ENCODE peak calls at places on chromosome 1, in six cellular contexts. One of them, this sample, is unnamed.

GRCh38 chr1:80023366-80023765 is 1016.8 kb upstream of the ADGRL4 start:
- DNase-seq in stomach: no peak
- DNase-seq in heart left ventricle: no peak
- DNase-seq in HCT116: no peak
- DNase-seq in tibial nerve: no peak
- DNase-seq in IMR-90: no peak
- DNase-seq in this sample: no peak

GRCh38 chr1:217402301-217402700 is 228.6 kb downstream of the GPATCH2 start:
- DNase-seq in heart left ventricle: no peak
- DNase-seq in tibial nerve: no peak
- DNase-seq in HCT116: no peak
- DNase-seq in IMR-90: peak; percentile 12
- DNase-seq in stomach: no peak
- DNase-seq in this sample: no peak

GRCh38 chr1:98344726-98345125 is 316.8 kb upstream of the SNX7 start:
- DNase-seq in HCT116: no peak
- DNase-seq in tibial nerve: no peak
- DNase-seq in IMR-90: no peak
- DNase-seq in stomach: no peak
- DNase-seq in heart left ventricle: no peak
- DNase-seq in this sample: no peak

GRCh38 chr1:170692866-170693575 is 29.1 kb downstream of the PRRX1 start:
- DNase-seq in tibial nerve: no peak
- DNase-seq in heart left ventricle: no peak
- DNase-seq in IMR-90: peak; percentile 91
- DNase-seq in stomach: no peak
- DNase-seq in HCT116: no peak
- DNase-seq in this sample: no peak

GRCh38 chr1:226405411-226405988 is 2.4 kb downstream of the PARP1 start:
- DNase-seq in stomach: no peak
- DNase-seq in tibial nerve: no peak
- DNase-seq in HCT116: no peak
- DNase-seq in heart left ventricle: no peak
- DNase-seq in IMR-90: no peak
- DNase-seq in this sample: no peak

GRCh38 chr1:111227434-111227833 is at the start of gene CHI3L2:
- DNase-seq in heart left ventricle: no peak
- DNase-seq in IMR-90: peak; percentile 41
- DNase-seq in stomach: no peak
- DNase-seq in tibial nerve: peak; percentile 57
- DNase-seq in HCT116: no peak
- DNase-seq in this sample: no peak

GRCh38 chr1:204073837-204074273 is 940 bp downstream of the SOX13 start:
- DNase-seq in stomach: no peak
- DNase-seq in IMR-90: no peak
- DNase-seq in tibial nerve: no peak
- DNase-seq in HCT116: no peak
- DNase-seq in heart left ventricle: no peak
- DNase-seq in this sample: no peak

GRCh38 chr1:166133857-166134256 is 32.9 kb downstream of the FAM78B start:
- DNase-seq in stomach: no peak
- DNase-seq in IMR-90: no peak
- DNase-seq in tibial nerve: no peak
- DNase-seq in heart left ventricle: no peak
- DNase-seq in HCT116: no peak
- DNase-seq in this sample: no peak

GRCh38 chr1:228165372-228166169 is at the start of gene IBA57:
- DNase-seq in tibial nerve: peak; percentile 98
- DNase-seq in heart left ventricle: peak; percentile 100
- DNase-seq in stomach: peak; percentile 100
- DNase-seq in HCT116: peak; percentile 97
- DNase-seq in IMR-90: peak; percentile 99
- DNase-seq in this sample: peak; percentile 98
- TF ChIP-seq POLR2A in tibial nerve: peak; percentile 98
- TF ChIP-seq POLR2A in heart left ventricle: peak; percentile 42
- TF ChIP-seq POLR2A in stomach: no peak
- TF ChIP-seq POLR2A in HCT116: peak; percentile 64
- TF ChIP-seq POLR2A in IMR-90: peak; percentile 92
- TF ChIP-seq POLR2A in this sample: peak; percentile 80

GRCh38 chr1:211258310-211258755 is 833 bp upstream of the RCOR3 start:
- DNase-seq in IMR-90: peak; percentile 60
- DNase-seq in stomach: peak; percentile 84
- DNase-seq in HCT116: no peak
- DNase-seq in heart left ventricle: peak; percentile 84
- DNase-seq in tibial nerve: peak; percentile 63
- DNase-seq in this sample: peak; percentile 68
- TF ChIP-seq POLR2A in IMR-90: no peak
- TF ChIP-seq POLR2A in stomach: no peak
- TF ChIP-seq POLR2A in HCT116: no peak
- TF ChIP-seq POLR2A in heart left ventricle: no peak
- TF ChIP-seq POLR2A in tibial nerve: no peak
- TF ChIP-seq POLR2A in this sample: no peak

GRCh38 chr1:147223740-147224615 is 1.2 kb downstream of the FMO5 start:
- DNase-seq in tibial nerve: no peak
- DNase-seq in heart left ventricle: no peak
- DNase-seq in HCT116: no peak
- DNase-seq in IMR-90: no peak
- DNase-seq in stomach: no peak
- DNase-seq in this sample: no peak

DNA sequence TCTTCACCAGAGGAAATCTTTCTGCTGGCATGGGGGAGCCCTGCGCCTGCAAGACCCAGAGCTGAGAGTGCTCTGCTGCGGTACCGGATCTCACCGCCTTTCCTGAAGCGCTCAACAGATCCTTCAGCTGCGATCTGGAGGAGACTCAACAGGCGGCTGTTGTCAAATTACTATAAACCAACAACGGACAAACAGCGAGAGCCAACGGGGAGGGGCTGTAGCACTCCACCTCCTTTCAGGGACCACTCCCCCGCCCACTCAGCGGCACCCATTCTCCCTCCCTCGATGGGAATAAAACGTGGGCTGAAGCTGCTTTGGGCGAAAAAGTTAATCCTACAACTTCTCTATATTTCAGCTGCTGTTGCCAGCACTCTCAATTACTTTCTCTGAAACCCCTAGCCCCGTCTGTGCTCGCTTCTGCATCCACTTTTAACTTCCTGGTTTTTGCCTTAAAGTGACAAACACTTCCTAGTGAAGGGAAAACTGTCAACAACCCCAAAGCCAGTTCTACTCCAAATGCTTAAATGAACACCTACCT is at the start of gene FMO5:
- DNase-seq in stomach: peak; percentile 78
- DNase-seq in IMR-90: peak; percentile 57
- DNase-seq in heart left ventricle: peak; percentile 62
- DNase-seq in tibial nerve: peak; percentile 70
- DNase-seq in HCT116: no peak
- DNase-seq in this sample: peak; percentile 31
- TF ChIP-seq POLR2A in stomach: no peak
- TF ChIP-seq POLR2A in IMR-90: no peak
- TF ChIP-seq POLR2A in heart left ventricle: no peak
- TF ChIP-seq POLR2A in tibial nerve: no peak
- TF ChIP-seq POLR2A in HCT116: no peak
- TF ChIP-seq POLR2A in this sample: no peak

DNA sequence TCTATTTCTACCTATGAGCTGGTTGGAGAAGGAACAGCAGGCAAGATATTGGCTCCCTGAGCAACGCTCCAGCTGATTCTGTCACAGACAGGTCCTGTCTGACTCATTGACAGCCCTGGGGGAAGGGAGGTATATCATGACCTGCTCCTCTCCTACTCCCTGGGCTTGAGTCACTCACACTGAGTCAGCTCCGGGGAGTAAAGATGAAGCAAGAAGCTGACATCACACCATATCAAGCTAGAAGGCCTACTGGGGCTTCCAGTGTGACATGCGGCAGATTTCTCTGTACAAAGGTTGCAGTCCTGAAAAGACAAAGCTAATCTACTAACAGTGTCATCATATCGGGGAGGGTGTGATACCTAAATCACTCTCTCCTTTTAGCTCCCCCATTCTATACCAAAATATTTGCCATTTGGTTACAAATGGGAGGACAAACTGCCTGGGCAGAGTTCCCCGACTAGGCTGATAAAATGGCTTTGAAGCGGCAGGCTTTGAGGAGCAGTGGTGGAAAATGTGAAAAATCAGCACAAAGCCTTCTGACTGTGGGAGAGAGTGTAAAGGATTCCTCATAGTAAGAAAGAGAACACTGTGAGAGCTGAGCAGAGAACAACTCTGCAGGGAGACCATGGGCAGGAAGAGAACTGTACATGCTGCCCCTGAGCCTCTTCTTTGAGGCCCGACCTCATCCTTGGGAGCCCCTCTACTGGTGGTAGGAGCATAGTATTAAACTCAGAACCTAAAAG is 15.5 kb downstream of the PI4KB start:
- DNase-seq in stomach: peak; percentile 67
- DNase-seq in HCT116: peak; percentile 96
- DNase-seq in IMR-90: peak; percentile 100
- DNase-seq in tibial nerve: peak; percentile 85
- DNase-seq in heart left ventricle: peak; percentile 54
- DNase-seq in this sample: peak; percentile 99
- TF ChIP-seq POLR2A in stomach: no peak
- TF ChIP-seq POLR2A in HCT116: no peak
- TF ChIP-seq POLR2A in IMR-90: peak; percentile 44
- TF ChIP-seq POLR2A in tibial nerve: no peak
- TF ChIP-seq POLR2A in heart left ventricle: no peak
- TF ChIP-seq POLR2A in this sample: no peak

GRCh38 chr1:58971629-58972140 is 187.8 kb upstream of the JUN start:
- DNase-seq in tibial nerve: no peak
- DNase-seq in HCT116: no peak
- DNase-seq in IMR-90: peak; percentile 37
- DNase-seq in heart left ventricle: peak; percentile 26
- DNase-seq in stomach: peak; percentile 32
- DNase-seq in this sample: no peak
- TF ChIP-seq POLR2A in tibial nerve: no peak
- TF ChIP-seq POLR2A in HCT116: no peak
- TF ChIP-seq POLR2A in IMR-90: no peak
- TF ChIP-seq POLR2A in heart left ventricle: no peak
- TF ChIP-seq POLR2A in stomach: no peak
- TF ChIP-seq POLR2A in this sample: no peak

DNA sequence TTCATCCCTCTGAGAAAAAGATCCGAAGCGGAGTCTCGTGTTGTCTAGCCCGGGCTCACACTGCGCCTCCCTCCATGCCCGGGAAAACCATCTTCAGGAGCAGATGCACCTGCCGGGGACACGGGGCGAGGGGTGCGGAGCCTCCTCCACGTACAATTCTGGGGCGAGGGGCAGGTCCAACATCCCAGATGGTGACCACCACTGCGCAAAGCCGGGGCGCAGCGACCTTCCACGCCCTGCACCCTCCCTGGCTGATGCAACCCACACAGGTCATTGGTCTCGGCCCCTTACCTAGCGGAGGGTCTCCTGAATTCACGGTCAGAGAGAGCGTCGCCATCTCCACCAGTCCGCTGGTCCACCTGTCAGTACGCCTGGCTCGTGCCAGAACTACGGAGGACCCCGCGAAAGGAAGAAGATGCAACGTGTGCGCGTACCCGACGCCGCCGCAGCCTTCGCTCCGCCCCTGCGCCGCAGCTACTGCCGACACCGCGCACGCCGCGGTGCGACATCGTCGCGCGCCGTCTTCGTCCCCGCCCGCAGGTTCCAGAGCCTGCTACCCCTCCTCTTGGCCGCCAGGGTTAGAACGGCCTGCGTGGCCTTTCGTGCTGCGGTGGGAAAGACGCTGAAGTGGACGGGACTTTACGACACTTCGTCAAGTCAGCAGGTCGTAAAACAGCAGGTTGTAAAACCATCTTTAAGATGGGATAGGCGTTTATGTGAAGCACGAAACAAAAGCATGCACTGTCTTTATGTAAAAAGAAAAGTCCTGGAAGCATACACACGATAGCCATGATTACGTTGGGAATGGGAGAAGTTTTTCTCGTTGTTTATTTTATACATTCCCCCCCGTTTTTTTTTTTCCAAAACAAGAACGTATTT is at the start of gene EPRS1:
- DNase-seq in HCT116: peak; percentile 97
- DNase-seq in tibial nerve: peak; percentile 81
- DNase-seq in IMR-90: peak; percentile 99
- DNase-seq in stomach: peak; percentile 94
- DNase-seq in heart left ventricle: peak; percentile 95
- DNase-seq in this sample: peak; percentile 92
- TF ChIP-seq POLR2A in HCT116: no peak
- TF ChIP-seq POLR2A in tibial nerve: peak; percentile 22
- TF ChIP-seq POLR2A in IMR-90: peak; percentile 57
- TF ChIP-seq POLR2A in stomach: no peak
- TF ChIP-seq POLR2A in heart left ventricle: no peak
- TF ChIP-seq POLR2A in this sample: peak; percentile 91